ENCODE peak calls at places on chromosomes 5 and 9, in five cellular contexts. K is GM23338; B is spleen; M is mesendoderm; N is CD8-positive, alpha-beta T cell. C is an unnamed sample. For H3K4me1, the result is how much of the 10 kb centered on the place peaks cover.

GRCh38 chr5:14588758-14589543 is 7.4 kb downstream of the OTULINL start:
- DNase-seq in B (no peak), N (no peak), K (no peak), M (peak), C (no peak)

GRCh38 chr5:159735749-159736660 is 180.3 kb upstream of the ADRA1B start:
- DNase-seq in N (no peak), M (no peak), K (no peak), B (no peak), C (no peak)

GRCh38 chr9:129382281-129383004 is 204.4 kb upstream of the IER5L start:
- DNase-seq in K (no peak), M (no peak), N (no peak), B (no peak), C (no peak)

GRCh38 chr9:242461-243080 is 27.9 kb downstream of the DOCK8 start:
- DNase-seq in M (no peak), B (no peak), N (no peak), K (no peak), C (no peak)

GRCh38 chr9:5326893-5327548 is 12.7 kb downstream of the RLN1 start:
- DNase-seq in K (peak), B (no peak), M (peak), N (peak), C (no peak)

GRCh38 chr5:864492-865167 is 13.8 kb upstream of the ZDHHC11 start:
- DNase-seq in N (no peak), M (no peak), K (no peak), B (no peak), C (no peak)

GRCh38 chr9:105651806-105652205 is 10.5 kb upstream of the TAL2 start:
- DNase-seq in M (peak), N (no peak), B (no peak), K (peak), C (no peak)

GRCh38 chr5:172347653-172348052 is 64.1 kb upstream of the UBTD2 start:
- DNase-seq in K (no peak), N (no peak), M (no peak), B (no peak), C (no peak)

GRCh38 chr9:129142115-129142514 is 30.9 kb downstream of the PTPA start:
- DNase-seq in M (no peak), B (no peak), N (no peak), K (no peak), C (no peak)

GRCh38 chr5:155460501-155460931 is 447.0 kb downstream of the KIF4B start:
- DNase-seq in M (no peak), N (no peak), K (no peak), B (no peak), C (no peak)
- H3K27ac ChIP-seq in M (no peak), N (no peak), K (no peak), B (no peak), C (no peak)

GRCh38 chr5:179777909-179778308 is 15.9 kb upstream of the LTC4S start:
- DNase-seq in K (no peak), B (peak), M (no peak), N (no peak), C (no peak)
- H3K4me1 ChIP-seq in K (under half), B (half or more), M (under half), N (under half), C (under half)

DNA sequence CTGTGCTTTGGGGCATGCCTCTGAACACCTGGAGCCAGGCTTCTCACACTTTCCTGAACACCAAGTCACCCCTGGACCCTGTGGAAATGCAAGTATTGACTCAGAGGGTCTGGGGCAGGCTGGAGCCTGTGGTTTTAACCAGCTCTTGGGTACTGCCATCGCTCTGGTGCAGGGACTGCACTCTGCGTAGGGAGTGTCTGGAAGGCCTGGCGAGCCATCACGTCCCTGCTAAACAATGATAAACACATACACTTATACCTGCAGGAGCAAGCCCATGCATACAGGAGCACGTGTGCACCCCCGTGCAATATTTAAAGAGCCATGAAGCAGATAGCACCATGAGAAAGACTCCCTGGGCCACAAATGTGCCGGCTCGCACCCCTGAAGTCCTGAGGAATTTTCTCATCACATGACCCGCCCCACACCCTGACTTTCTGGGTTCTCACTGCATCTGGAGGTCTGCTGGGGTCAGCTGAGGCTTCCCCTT is 267.7 kb downstream of the GADD45G start:
- DNase-seq in K (no peak), M (no peak), N (no peak), B (peak), C (no peak)
- H3K27ac ChIP-seq in K (no peak), M (no peak), N (no peak), B (no peak), C (no peak)

GRCh38 chr5:141839015-141839513 is 39.1 kb downstream of the PCDH1 start:
- DNase-seq in N (no peak), K (peak), B (no peak), M (peak), C (no peak)
- H3K4me1 ChIP-seq in N (under half), K (half or more), B (under half), M (under half), C (under half)